ENCODE peak calls at places on chromosomes 5 and 9, in ten cellular contexts. One of them, this sample, is unnamed.

GRCh38 chr9:93035106-93035660 is 23.3 kb upstream of the SUSD3 start:
- DNase-seq in thyroid gland: no peak
- DNase-seq in adipocyte: no peak
- DNase-seq in Panc1: no peak
- DNase-seq in AG10803: no peak
- DNase-seq in endothelial cell of umbilical vein: no peak
- DNase-seq in MG63: no peak
- DNase-seq in tibial artery: no peak
- DNase-seq in GM06990: no peak
- DNase-seq in brain microvascular endothelial cell: no peak
- DNase-seq in this sample: no peak

GRCh38 chr5:160230686-160231527 is 1.6 kb downstream of the FABP6 start:
- DNase-seq in thyroid gland: peak
- DNase-seq in adipocyte: peak
- DNase-seq in Panc1: no peak
- DNase-seq in AG10803: peak
- DNase-seq in endothelial cell of umbilical vein: no peak
- DNase-seq in MG63: peak
- DNase-seq in tibial artery: peak
- DNase-seq in GM06990: peak
- DNase-seq in brain microvascular endothelial cell: peak
- DNase-seq in this sample: no peak

GRCh38 chr5:14039063-14039462 is 94.6 kb upstream of the DNAH5 start:
- DNase-seq in thyroid gland: no peak
- DNase-seq in adipocyte: peak
- DNase-seq in Panc1: peak
- DNase-seq in AG10803: no peak
- DNase-seq in endothelial cell of umbilical vein: peak
- DNase-seq in MG63: peak
- DNase-seq in tibial artery: no peak
- DNase-seq in GM06990: no peak
- DNase-seq in brain microvascular endothelial cell: peak
- DNase-seq in this sample: no peak

GRCh38 chr5:171311698-171312083 is 2.6 kb downstream of the TLX3 start:
- DNase-seq in thyroid gland: no peak
- DNase-seq in adipocyte: no peak
- DNase-seq in Panc1: no peak
- DNase-seq in AG10803: no peak
- DNase-seq in endothelial cell of umbilical vein: no peak
- DNase-seq in MG63: no peak
- DNase-seq in tibial artery: no peak
- DNase-seq in GM06990: no peak
- DNase-seq in brain microvascular endothelial cell: no peak
- DNase-seq in this sample: no peak

GRCh38 chr5:78467744-78468357 is 107.4 kb downstream of the SCAMP1 start:
- DNase-seq in thyroid gland: no peak
- DNase-seq in adipocyte: peak
- DNase-seq in Panc1: peak
- DNase-seq in AG10803: peak
- DNase-seq in endothelial cell of umbilical vein: peak
- DNase-seq in MG63: no peak
- DNase-seq in tibial artery: no peak
- DNase-seq in GM06990: no peak
- DNase-seq in brain microvascular endothelial cell: peak
- DNase-seq in this sample: no peak

GRCh38 chr9:653421-653820 is 188.1 kb upstream of the DMRT1 start:
- DNase-seq in thyroid gland: no peak
- DNase-seq in adipocyte: no peak
- DNase-seq in Panc1: no peak
- DNase-seq in AG10803: no peak
- DNase-seq in endothelial cell of umbilical vein: no peak
- DNase-seq in MG63: no peak
- DNase-seq in tibial artery: no peak
- DNase-seq in GM06990: no peak
- DNase-seq in brain microvascular endothelial cell: no peak
- DNase-seq in this sample: no peak

GRCh38 chr5:179792612-179793469 is 945 bp upstream of the LTC4S start:
- DNase-seq in thyroid gland: no peak
- DNase-seq in adipocyte: no peak
- DNase-seq in Panc1: no peak
- DNase-seq in AG10803: no peak
- DNase-seq in endothelial cell of umbilical vein: no peak
- DNase-seq in MG63: no peak
- DNase-seq in tibial artery: no peak
- DNase-seq in GM06990: no peak
- DNase-seq in brain microvascular endothelial cell: no peak
- DNase-seq in this sample: peak

GRCh38 chr5:125894383-125894782 is 528.8 kb upstream of the GRAMD2B start:
- DNase-seq in thyroid gland: no peak
- DNase-seq in adipocyte: peak
- DNase-seq in Panc1: no peak
- DNase-seq in AG10803: no peak
- DNase-seq in endothelial cell of umbilical vein: no peak
- DNase-seq in MG63: no peak
- DNase-seq in tibial artery: no peak
- DNase-seq in GM06990: no peak
- DNase-seq in brain microvascular endothelial cell: peak
- DNase-seq in this sample: no peak

GRCh38 chr5:177351392-177352329 is at the start of gene LMAN2:
- DNase-seq in thyroid gland: peak
- DNase-seq in adipocyte: peak
- DNase-seq in Panc1: peak
- DNase-seq in AG10803: peak
- DNase-seq in endothelial cell of umbilical vein: peak
- DNase-seq in MG63: peak
- DNase-seq in tibial artery: peak
- DNase-seq in GM06990: peak
- DNase-seq in brain microvascular endothelial cell: peak
- DNase-seq in this sample: peak

GRCh38 chr5:177350776-177351391 is 584 bp downstream of the LMAN2 start:
- DNase-seq in thyroid gland: no peak
- DNase-seq in adipocyte: peak
- DNase-seq in Panc1: no peak
- DNase-seq in AG10803: no peak
- DNase-seq in endothelial cell of umbilical vein: no peak
- DNase-seq in MG63: no peak
- DNase-seq in tibial artery: no peak
- DNase-seq in GM06990: no peak
- DNase-seq in brain microvascular endothelial cell: no peak
- DNase-seq in this sample: no peak

GRCh38 chr5:177349362-177349647 is 2.2 kb downstream of the LMAN2 start:
- DNase-seq in thyroid gland: no peak
- DNase-seq in adipocyte: no peak
- DNase-seq in Panc1: no peak
- DNase-seq in AG10803: no peak
- DNase-seq in endothelial cell of umbilical vein: no peak
- DNase-seq in MG63: no peak
- DNase-seq in tibial artery: no peak
- DNase-seq in GM06990: no peak
- DNase-seq in brain microvascular endothelial cell: no peak
- DNase-seq in this sample: no peak

GRCh38 chr5:177347699-177348098 is 3.8 kb downstream of the LMAN2 start:
- DNase-seq in thyroid gland: no peak
- DNase-seq in adipocyte: no peak
- DNase-seq in Panc1: no peak
- DNase-seq in AG10803: no peak
- DNase-seq in endothelial cell of umbilical vein: no peak
- DNase-seq in MG63: no peak
- DNase-seq in tibial artery: no peak
- DNase-seq in GM06990: no peak
- DNase-seq in brain microvascular endothelial cell: no peak
- DNase-seq in this sample: no peak

DNA sequence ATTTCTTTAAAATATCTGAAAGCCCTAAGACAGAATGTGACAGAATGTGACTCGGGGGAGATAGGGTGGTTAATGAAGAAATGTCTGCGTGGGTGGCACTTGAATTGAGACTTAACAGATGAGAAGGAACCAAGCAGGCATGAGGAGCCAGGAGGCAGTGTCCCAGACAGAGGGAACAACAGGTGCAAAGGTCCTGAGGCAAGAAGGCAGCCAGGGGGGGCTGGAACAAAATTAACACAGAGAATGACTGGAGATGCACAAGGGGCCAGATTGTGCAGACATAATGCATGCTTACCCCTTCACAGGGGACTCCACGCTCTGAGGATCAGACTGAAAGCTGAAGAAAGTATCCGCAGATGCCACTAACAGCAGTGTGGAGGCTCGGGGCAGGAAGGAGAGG is 1.7 kb downstream of the LMAN2 start:
- DNase-seq in thyroid gland: no peak
- DNase-seq in adipocyte: no peak
- DNase-seq in Panc1: no peak
- DNase-seq in AG10803: no peak
- DNase-seq in endothelial cell of umbilical vein: no peak
- DNase-seq in MG63: no peak
- DNase-seq in tibial artery: no peak
- DNase-seq in GM06990: no peak
- DNase-seq in brain microvascular endothelial cell: no peak
- DNase-seq in this sample: peak
- H3K4me3 ChIP-seq in thyroid gland: no peak
- H3K4me3 ChIP-seq in adipocyte: peak
- H3K4me3 ChIP-seq in Panc1: peak
- H3K4me3 ChIP-seq in AG10803: peak
- H3K4me3 ChIP-seq in endothelial cell of umbilical vein: no peak
- H3K4me3 ChIP-seq in MG63: no peak
- H3K4me3 ChIP-seq in tibial artery: peak
- H3K4me3 ChIP-seq in GM06990: peak
- H3K4me3 ChIP-seq in brain microvascular endothelial cell: no peak
- H3K4me3 ChIP-seq in this sample: peak

GRCh38 chr5:55407984-55408383 is 100.2 kb downstream of the MTREX start:
- DNase-seq in thyroid gland: no peak
- DNase-seq in adipocyte: no peak
- DNase-seq in Panc1: no peak
- DNase-seq in AG10803: no peak
- DNase-seq in endothelial cell of umbilical vein: no peak
- DNase-seq in MG63: no peak
- DNase-seq in tibial artery: no peak
- DNase-seq in GM06990: no peak
- DNase-seq in brain microvascular endothelial cell: no peak
- DNase-seq in this sample: no peak

GRCh38 chr5:55411881-55412280 is 104.1 kb downstream of the MTREX start:
- DNase-seq in thyroid gland: no peak
- DNase-seq in adipocyte: no peak
- DNase-seq in Panc1: no peak
- DNase-seq in AG10803: no peak
- DNase-seq in endothelial cell of umbilical vein: no peak
- DNase-seq in MG63: no peak
- DNase-seq in tibial artery: no peak
- DNase-seq in GM06990: no peak
- DNase-seq in brain microvascular endothelial cell: no peak
- DNase-seq in this sample: no peak

GRCh38 chr5:55409775-55410174 is 102.0 kb downstream of the MTREX start:
- DNase-seq in thyroid gland: no peak
- DNase-seq in adipocyte: no peak
- DNase-seq in Panc1: no peak
- DNase-seq in AG10803: no peak
- DNase-seq in endothelial cell of umbilical vein: no peak
- DNase-seq in MG63: no peak
- DNase-seq in tibial artery: no peak
- DNase-seq in GM06990: no peak
- DNase-seq in brain microvascular endothelial cell: no peak
- DNase-seq in this sample: no peak

GRCh38 chr5:55413644-55414043 is 105.9 kb downstream of the MTREX start:
- DNase-seq in thyroid gland: no peak
- DNase-seq in adipocyte: no peak
- DNase-seq in Panc1: no peak
- DNase-seq in AG10803: no peak
- DNase-seq in endothelial cell of umbilical vein: no peak
- DNase-seq in MG63: no peak
- DNase-seq in tibial artery: no peak
- DNase-seq in GM06990: peak
- DNase-seq in brain microvascular endothelial cell: no peak
- DNase-seq in this sample: no peak

GRCh38 chr5:55410840-55411239 is 103.1 kb downstream of the MTREX start:
- DNase-seq in thyroid gland: no peak
- DNase-seq in adipocyte: no peak
- DNase-seq in Panc1: no peak
- DNase-seq in AG10803: no peak
- DNase-seq in endothelial cell of umbilical vein: no peak
- DNase-seq in MG63: no peak
- DNase-seq in tibial artery: no peak
- DNase-seq in GM06990: peak
- DNase-seq in brain microvascular endothelial cell: no peak
- DNase-seq in this sample: no peak
- H3K4me3 ChIP-seq in thyroid gland: no peak
- H3K4me3 ChIP-seq in adipocyte: no peak
- H3K4me3 ChIP-seq in Panc1: no peak
- H3K4me3 ChIP-seq in AG10803: no peak
- H3K4me3 ChIP-seq in endothelial cell of umbilical vein: no peak
- H3K4me3 ChIP-seq in MG63: no peak
- H3K4me3 ChIP-seq in tibial artery: no peak
- H3K4me3 ChIP-seq in GM06990: no peak
- H3K4me3 ChIP-seq in brain microvascular endothelial cell: no peak
- H3K4me3 ChIP-seq in this sample: no peak

DNA sequence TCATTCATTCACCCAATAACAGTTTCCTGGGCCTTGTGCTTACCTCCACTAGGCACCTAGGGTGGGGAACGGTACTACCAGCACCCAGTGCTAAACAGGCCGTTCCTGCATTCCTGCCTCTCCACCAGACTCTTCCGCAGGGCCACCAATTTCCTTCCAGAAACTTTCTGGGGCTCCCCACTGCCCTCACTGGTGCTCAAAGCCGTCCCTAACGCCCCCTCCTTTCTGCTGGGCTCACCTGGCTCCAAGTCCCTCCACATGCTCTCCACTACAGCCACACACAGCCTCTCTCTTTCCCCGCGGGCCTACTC is 1.4 kb downstream of the PHF19 start:
- DNase-seq in thyroid gland: no peak
- DNase-seq in adipocyte: no peak
- DNase-seq in Panc1: no peak
- DNase-seq in AG10803: no peak
- DNase-seq in endothelial cell of umbilical vein: no peak
- DNase-seq in MG63: no peak
- DNase-seq in tibial artery: no peak
- DNase-seq in GM06990: no peak
- DNase-seq in brain microvascular endothelial cell: no peak
- DNase-seq in this sample: no peak
- H3K4me3 ChIP-seq in thyroid gland: no peak
- H3K4me3 ChIP-seq in adipocyte: peak
- H3K4me3 ChIP-seq in Panc1: peak
- H3K4me3 ChIP-seq in AG10803: peak
- H3K4me3 ChIP-seq in endothelial cell of umbilical vein: peak
- H3K4me3 ChIP-seq in MG63: peak
- H3K4me3 ChIP-seq in tibial artery: peak
- H3K4me3 ChIP-seq in GM06990: peak
- H3K4me3 ChIP-seq in brain microvascular endothelial cell: peak
- H3K4me3 ChIP-seq in this sample: peak

GRCh38 chr5:81980598-81981260 is 8.9 kb downstream of the ATG10 start:
- DNase-seq in thyroid gland: no peak
- DNase-seq in adipocyte: no peak
- DNase-seq in Panc1: no peak
- DNase-seq in AG10803: no peak
- DNase-seq in endothelial cell of umbilical vein: no peak
- DNase-seq in MG63: no peak
- DNase-seq in tibial artery: no peak
- DNase-seq in GM06990: no peak
- DNase-seq in brain microvascular endothelial cell: no peak
- DNase-seq in this sample: no peak

GRCh38 chr5:81986126-81986525 is 14.3 kb downstream of the ATG10 start:
- DNase-seq in thyroid gland: no peak
- DNase-seq in adipocyte: no peak
- DNase-seq in Panc1: no peak
- DNase-seq in AG10803: no peak
- DNase-seq in endothelial cell of umbilical vein: no peak
- DNase-seq in MG63: no peak
- DNase-seq in tibial artery: no peak
- DNase-seq in GM06990: no peak
- DNase-seq in brain microvascular endothelial cell: no peak
- DNase-seq in this sample: no peak

GRCh38 chr5:81980160-81980559 is 8.3 kb downstream of the ATG10 start:
- DNase-seq in thyroid gland: no peak
- DNase-seq in adipocyte: no peak
- DNase-seq in Panc1: no peak
- DNase-seq in AG10803: no peak
- DNase-seq in endothelial cell of umbilical vein: no peak
- DNase-seq in MG63: no peak
- DNase-seq in tibial artery: no peak
- DNase-seq in GM06990: no peak
- DNase-seq in brain microvascular endothelial cell: no peak
- DNase-seq in this sample: no peak
- H3K4me3 ChIP-seq in thyroid gland: no peak
- H3K4me3 ChIP-seq in adipocyte: no peak
- H3K4me3 ChIP-seq in Panc1: no peak
- H3K4me3 ChIP-seq in AG10803: no peak
- H3K4me3 ChIP-seq in endothelial cell of umbilical vein: no peak
- H3K4me3 ChIP-seq in MG63: no peak
- H3K4me3 ChIP-seq in tibial artery: no peak
- H3K4me3 ChIP-seq in GM06990: no peak
- H3K4me3 ChIP-seq in brain microvascular endothelial cell: no peak
- H3K4me3 ChIP-seq in this sample: no peak